ENCODE peak calls at places on chromosomes 3 and 15, in eight cellular contexts. M, K, J, F, A, G, Q and S are unnamed samples.
A peak's percentile ranks its signal among the peaks of the same experiment; 100 is the strongest.

GRCh38 chr3:55549172-55549571 is 62.1 kb upstream of the WNT5A start:
- DNase-seq in G (no peak), F (no peak), A (no peak), K (no peak), J (no peak), Q (no peak), M (no peak), S (no peak)

GRCh38 chr3:22704571-22705354 is 498.4 kb upstream of the UBE2E2 start:
- DNase-seq in A (no peak), Q (no peak), K (no peak), F (no peak), J (no peak), M (no peak), G (no peak), S (no peak)

GRCh38 chr15:100592898-100593297 is 9.1 kb downstream of the LINS1 start:
- DNase-seq in K (no peak), M (peak; percentile 40), F (no peak), J (no peak), Q (no peak), G (peak; percentile 64), A (no peak), S (no peak)

GRCh38 chr15:83626171-83626802 is 27.6 kb upstream of the ADAMTSL3 start:
- DNase-seq in Q (peak; percentile 10), G (peak; percentile 74), F (no peak), M (peak; percentile 50), A (no peak), J (no peak), K (no peak), S (no peak)

GRCh38 chr3:75138345-75138744 is 523.9 kb upstream of the CNTN3 start:
- DNase-seq in A (no peak), M (no peak), K (no peak), G (no peak), Q (no peak), F (no peak), J (no peak), S (no peak)

GRCh38 chr3:125160911-125161371 is 51.6 kb downstream of the SLC12A8 start:
- DNase-seq in K (no peak), Q (no peak), A (no peak), M (no peak), J (no peak), G (no peak), F (no peak), S (no peak)

GRCh38 chr15:56934269-56934668 is 15.8 kb downstream of the TCF12 start:
- DNase-seq in M (no peak), A (no peak), Q (no peak), F (no peak), G (no peak), J (no peak), K (no peak), S (no peak)

GRCh38 chr3:71581451-71581980 is 2.0 kb downstream of the FOXP1 start:
- DNase-seq in G (no peak), M (peak; percentile 34), A (no peak), Q (peak; percentile 50), F (no peak), J (peak; percentile 13), K (peak; percentile 16), S (no peak)

GRCh38 chr3:133937756-133938601 is 42.3 kb upstream of the RAB6B start:
- DNase-seq in G (no peak), M (no peak), K (no peak), J (no peak), A (no peak), F (no peak), Q (no peak), S (no peak)

GRCh38 chr15:90675464-90675863 is 41.7 kb upstream of the BLM start:
- DNase-seq in F (no peak), M (no peak), A (no peak), J (no peak), K (no peak), Q (no peak), G (no peak), S (no peak)